ENCODE peak calls at places on chromosomes 6 and 20, in nine cellular contexts. One of them, this sample, is unnamed.

GRCh38 chr6:36120979-36121706 is 9.2 kb upstream of the MAPK13 start:
- DNase-seq in fibroblast of pulmonary artery: peak
- DNase-seq in fibroblast of mammary gland: peak
- DNase-seq in uterus: peak
- DNase-seq in CD8-positive, alpha-beta T cell: peak
- DNase-seq in progenitor cell of endocrine pancreas: no peak
- DNase-seq in mesothelial cell of epicardium: no peak
- DNase-seq in astrocyte of the spinal cord: no peak
- DNase-seq in AG09309: no peak
- DNase-seq in this sample: no peak

GRCh38 chr20:50198211-50198666 is 7.6 kb downstream of the CEBPB start:
- DNase-seq in fibroblast of pulmonary artery: no peak
- DNase-seq in fibroblast of mammary gland: no peak
- DNase-seq in uterus: peak
- DNase-seq in CD8-positive, alpha-beta T cell: no peak
- DNase-seq in progenitor cell of endocrine pancreas: no peak
- DNase-seq in mesothelial cell of epicardium: no peak
- DNase-seq in astrocyte of the spinal cord: no peak
- DNase-seq in AG09309: no peak
- DNase-seq in this sample: no peak

GRCh38 chr6:99905209-99906106 is 88.6 kb downstream of the MCHR2 start:
- DNase-seq in fibroblast of pulmonary artery: peak
- DNase-seq in fibroblast of mammary gland: peak
- DNase-seq in uterus: no peak
- DNase-seq in CD8-positive, alpha-beta T cell: no peak
- DNase-seq in progenitor cell of endocrine pancreas: no peak
- DNase-seq in mesothelial cell of epicardium: no peak
- DNase-seq in astrocyte of the spinal cord: peak
- DNase-seq in AG09309: peak
- DNase-seq in this sample: peak

GRCh38 chr20:52645822-52646221 is 326.3 kb upstream of the TSHZ2 start:
- DNase-seq in fibroblast of pulmonary artery: no peak
- DNase-seq in fibroblast of mammary gland: no peak
- DNase-seq in uterus: no peak
- DNase-seq in CD8-positive, alpha-beta T cell: no peak
- DNase-seq in progenitor cell of endocrine pancreas: no peak
- DNase-seq in mesothelial cell of epicardium: no peak
- DNase-seq in astrocyte of the spinal cord: no peak
- DNase-seq in AG09309: no peak
- DNase-seq in this sample: no peak

GRCh38 chr6:111270121-111270520 is 182.8 kb downstream of the SLC16A10 start:
- DNase-seq in fibroblast of pulmonary artery: no peak
- DNase-seq in fibroblast of mammary gland: no peak
- DNase-seq in uterus: no peak
- DNase-seq in CD8-positive, alpha-beta T cell: no peak
- DNase-seq in progenitor cell of endocrine pancreas: no peak
- DNase-seq in mesothelial cell of epicardium: no peak
- DNase-seq in astrocyte of the spinal cord: no peak
- DNase-seq in AG09309: no peak
- DNase-seq in this sample: no peak

GRCh38 chr20:1472556-1473243 is 6.1 kb upstream of the NSFL1C start:
- DNase-seq in fibroblast of pulmonary artery: no peak
- DNase-seq in fibroblast of mammary gland: no peak
- DNase-seq in uterus: no peak
- DNase-seq in CD8-positive, alpha-beta T cell: no peak
- DNase-seq in progenitor cell of endocrine pancreas: no peak
- DNase-seq in mesothelial cell of epicardium: no peak
- DNase-seq in astrocyte of the spinal cord: no peak
- DNase-seq in AG09309: no peak
- DNase-seq in this sample: no peak

GRCh38 chr20:15916623-15917022 is 656.6 kb downstream of the KIF16B start:
- DNase-seq in fibroblast of pulmonary artery: no peak
- DNase-seq in fibroblast of mammary gland: no peak
- DNase-seq in uterus: no peak
- DNase-seq in CD8-positive, alpha-beta T cell: no peak
- DNase-seq in progenitor cell of endocrine pancreas: no peak
- DNase-seq in mesothelial cell of epicardium: no peak
- DNase-seq in astrocyte of the spinal cord: no peak
- DNase-seq in AG09309: no peak
- DNase-seq in this sample: no peak

GRCh38 chr6:141326426-141326825 is 806.3 kb upstream of the GJE1 start:
- DNase-seq in fibroblast of pulmonary artery: peak
- DNase-seq in fibroblast of mammary gland: peak
- DNase-seq in uterus: no peak
- DNase-seq in CD8-positive, alpha-beta T cell: peak
- DNase-seq in progenitor cell of endocrine pancreas: no peak
- DNase-seq in mesothelial cell of epicardium: no peak
- DNase-seq in astrocyte of the spinal cord: peak
- DNase-seq in AG09309: peak
- DNase-seq in this sample: peak

GRCh38 chr20:11453430-11453829 is 464.3 kb upstream of the BTBD3 start:
- DNase-seq in fibroblast of pulmonary artery: peak
- DNase-seq in fibroblast of mammary gland: peak
- DNase-seq in uterus: no peak
- DNase-seq in CD8-positive, alpha-beta T cell: no peak
- DNase-seq in progenitor cell of endocrine pancreas: no peak
- DNase-seq in mesothelial cell of epicardium: no peak
- DNase-seq in astrocyte of the spinal cord: peak
- DNase-seq in AG09309: no peak
- DNase-seq in this sample: no peak

GRCh38 chr20:17721802-17722486 is 22.2 kb downstream of the BANF2 start:
- DNase-seq in fibroblast of pulmonary artery: peak
- DNase-seq in fibroblast of mammary gland: peak
- DNase-seq in uterus: no peak
- DNase-seq in CD8-positive, alpha-beta T cell: no peak
- DNase-seq in progenitor cell of endocrine pancreas: no peak
- DNase-seq in mesothelial cell of epicardium: no peak
- DNase-seq in astrocyte of the spinal cord: no peak
- DNase-seq in AG09309: no peak
- DNase-seq in this sample: no peak
- TF ChIP-seq CTCF in fibroblast of pulmonary artery: peak
- TF ChIP-seq CTCF in fibroblast of mammary gland: no peak
- TF ChIP-seq CTCF in uterus: no peak
- TF ChIP-seq CTCF in CD8-positive, alpha-beta T cell: no peak
- TF ChIP-seq CTCF in progenitor cell of endocrine pancreas: peak
- TF ChIP-seq CTCF in mesothelial cell of epicardium: peak
- TF ChIP-seq CTCF in astrocyte of the spinal cord: no peak
- TF ChIP-seq CTCF in AG09309: peak
- TF ChIP-seq CTCF in this sample: no peak

GRCh38 chr20:57400262-57400701 is 9.1 kb downstream of the RBM38 start:
- DNase-seq in fibroblast of pulmonary artery: no peak
- DNase-seq in fibroblast of mammary gland: no peak
- DNase-seq in uterus: no peak
- DNase-seq in CD8-positive, alpha-beta T cell: no peak
- DNase-seq in progenitor cell of endocrine pancreas: no peak
- DNase-seq in mesothelial cell of epicardium: no peak
- DNase-seq in astrocyte of the spinal cord: no peak
- DNase-seq in AG09309: no peak
- DNase-seq in this sample: no peak
- TF ChIP-seq CTCF in fibroblast of pulmonary artery: no peak
- TF ChIP-seq CTCF in fibroblast of mammary gland: no peak
- TF ChIP-seq CTCF in uterus: peak
- TF ChIP-seq CTCF in CD8-positive, alpha-beta T cell: no peak
- TF ChIP-seq CTCF in progenitor cell of endocrine pancreas: no peak
- TF ChIP-seq CTCF in mesothelial cell of epicardium: no peak
- TF ChIP-seq CTCF in astrocyte of the spinal cord: no peak
- TF ChIP-seq CTCF in AG09309: no peak
- TF ChIP-seq CTCF in this sample: peak

GRCh38 chr6:148816117-148816516 is 69.3 kb downstream of the UST start:
- DNase-seq in fibroblast of pulmonary artery: no peak
- DNase-seq in fibroblast of mammary gland: no peak
- DNase-seq in uterus: no peak
- DNase-seq in CD8-positive, alpha-beta T cell: no peak
- DNase-seq in progenitor cell of endocrine pancreas: no peak
- DNase-seq in mesothelial cell of epicardium: no peak
- DNase-seq in astrocyte of the spinal cord: no peak
- DNase-seq in AG09309: no peak
- DNase-seq in this sample: no peak

GRCh38 chr6:148811472-148811871 is 64.6 kb downstream of the UST start:
- DNase-seq in fibroblast of pulmonary artery: no peak
- DNase-seq in fibroblast of mammary gland: no peak
- DNase-seq in uterus: no peak
- DNase-seq in CD8-positive, alpha-beta T cell: no peak
- DNase-seq in progenitor cell of endocrine pancreas: no peak
- DNase-seq in mesothelial cell of epicardium: no peak
- DNase-seq in astrocyte of the spinal cord: no peak
- DNase-seq in AG09309: no peak
- DNase-seq in this sample: no peak

GRCh38 chr6:148817689-148818088 is 70.9 kb downstream of the UST start:
- DNase-seq in fibroblast of pulmonary artery: no peak
- DNase-seq in fibroblast of mammary gland: no peak
- DNase-seq in uterus: no peak
- DNase-seq in CD8-positive, alpha-beta T cell: no peak
- DNase-seq in progenitor cell of endocrine pancreas: no peak
- DNase-seq in mesothelial cell of epicardium: no peak
- DNase-seq in astrocyte of the spinal cord: no peak
- DNase-seq in AG09309: no peak
- DNase-seq in this sample: no peak

GRCh38 chr6:148814869-148815268 is 68.0 kb downstream of the UST start:
- DNase-seq in fibroblast of pulmonary artery: no peak
- DNase-seq in fibroblast of mammary gland: no peak
- DNase-seq in uterus: no peak
- DNase-seq in CD8-positive, alpha-beta T cell: no peak
- DNase-seq in progenitor cell of endocrine pancreas: no peak
- DNase-seq in mesothelial cell of epicardium: no peak
- DNase-seq in astrocyte of the spinal cord: no peak
- DNase-seq in AG09309: no peak
- DNase-seq in this sample: no peak

DNA sequence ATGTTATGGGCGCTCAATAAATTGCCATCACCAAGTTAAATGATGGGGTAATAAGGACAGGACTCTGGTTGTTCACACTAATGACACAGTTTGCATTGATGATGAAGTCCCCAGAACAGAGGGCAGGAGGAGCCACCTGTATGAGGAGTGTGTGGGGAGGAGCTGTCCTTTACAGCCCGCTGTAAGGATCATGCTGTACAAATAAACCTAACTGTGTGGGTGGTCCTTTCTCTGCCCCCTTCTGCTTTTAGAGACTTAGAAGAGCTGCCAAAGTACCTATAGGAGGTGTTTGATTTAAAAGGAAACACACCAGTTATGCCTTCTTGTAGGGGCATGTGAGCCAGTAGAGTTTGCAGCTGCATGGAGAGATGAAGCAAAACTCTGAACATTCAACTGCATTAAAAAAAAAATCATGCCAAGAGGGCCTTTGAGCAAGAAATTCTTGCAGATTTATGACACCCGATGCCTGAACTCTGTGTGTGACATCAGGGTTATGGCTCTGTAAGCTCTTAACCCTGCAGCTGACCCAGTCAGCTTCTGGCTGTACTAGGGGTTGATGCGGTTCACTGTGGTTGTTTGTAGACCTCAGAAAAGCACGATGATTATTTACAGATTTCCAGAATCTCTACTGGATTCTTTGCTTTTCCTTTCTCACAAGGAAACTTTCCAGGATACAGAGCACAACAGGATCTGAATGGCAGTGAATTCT is 67.4 kb downstream of the UST start:
- DNase-seq in fibroblast of pulmonary artery: no peak
- DNase-seq in fibroblast of mammary gland: peak
- DNase-seq in uterus: no peak
- DNase-seq in CD8-positive, alpha-beta T cell: no peak
- DNase-seq in progenitor cell of endocrine pancreas: no peak
- DNase-seq in mesothelial cell of epicardium: no peak
- DNase-seq in astrocyte of the spinal cord: no peak
- DNase-seq in AG09309: no peak
- DNase-seq in this sample: no peak
- TF ChIP-seq CTCF in fibroblast of pulmonary artery: no peak
- TF ChIP-seq CTCF in fibroblast of mammary gland: no peak
- TF ChIP-seq CTCF in uterus: no peak
- TF ChIP-seq CTCF in CD8-positive, alpha-beta T cell: no peak
- TF ChIP-seq CTCF in progenitor cell of endocrine pancreas: no peak
- TF ChIP-seq CTCF in mesothelial cell of epicardium: no peak
- TF ChIP-seq CTCF in astrocyte of the spinal cord: no peak
- TF ChIP-seq CTCF in AG09309: no peak
- TF ChIP-seq CTCF in this sample: no peak

GRCh38 chr6:44668976-44669934 is 281.7 kb downstream of the CDC5L start:
- DNase-seq in fibroblast of pulmonary artery: no peak
- DNase-seq in fibroblast of mammary gland: no peak
- DNase-seq in uterus: no peak
- DNase-seq in CD8-positive, alpha-beta T cell: no peak
- DNase-seq in progenitor cell of endocrine pancreas: no peak
- DNase-seq in mesothelial cell of epicardium: no peak
- DNase-seq in astrocyte of the spinal cord: no peak
- DNase-seq in AG09309: no peak
- DNase-seq in this sample: no peak

GRCh38 chr6:44670146-44670545 is 282.6 kb downstream of the CDC5L start:
- DNase-seq in fibroblast of pulmonary artery: no peak
- DNase-seq in fibroblast of mammary gland: no peak
- DNase-seq in uterus: no peak
- DNase-seq in CD8-positive, alpha-beta T cell: no peak
- DNase-seq in progenitor cell of endocrine pancreas: no peak
- DNase-seq in mesothelial cell of epicardium: no peak
- DNase-seq in astrocyte of the spinal cord: no peak
- DNase-seq in AG09309: no peak
- DNase-seq in this sample: no peak

GRCh38 chr6:44667668-44668390 is 280.3 kb downstream of the CDC5L start:
- DNase-seq in fibroblast of pulmonary artery: peak
- DNase-seq in fibroblast of mammary gland: no peak
- DNase-seq in uterus: no peak
- DNase-seq in CD8-positive, alpha-beta T cell: peak
- DNase-seq in progenitor cell of endocrine pancreas: peak
- DNase-seq in mesothelial cell of epicardium: no peak
- DNase-seq in astrocyte of the spinal cord: no peak
- DNase-seq in AG09309: no peak
- DNase-seq in this sample: no peak

GRCh38 chr6:44667226-44667625 is 279.7 kb downstream of the CDC5L start:
- DNase-seq in fibroblast of pulmonary artery: peak
- DNase-seq in fibroblast of mammary gland: peak
- DNase-seq in uterus: no peak
- DNase-seq in CD8-positive, alpha-beta T cell: no peak
- DNase-seq in progenitor cell of endocrine pancreas: no peak
- DNase-seq in mesothelial cell of epicardium: no peak
- DNase-seq in astrocyte of the spinal cord: peak
- DNase-seq in AG09309: peak
- DNase-seq in this sample: no peak

GRCh38 chr6:44668391-44668930 is 281.0 kb downstream of the CDC5L start:
- DNase-seq in fibroblast of pulmonary artery: no peak
- DNase-seq in fibroblast of mammary gland: no peak
- DNase-seq in uterus: no peak
- DNase-seq in CD8-positive, alpha-beta T cell: no peak
- DNase-seq in progenitor cell of endocrine pancreas: no peak
- DNase-seq in mesothelial cell of epicardium: no peak
- DNase-seq in astrocyte of the spinal cord: no peak
- DNase-seq in AG09309: no peak
- DNase-seq in this sample: no peak
- TF ChIP-seq CTCF in fibroblast of pulmonary artery: no peak
- TF ChIP-seq CTCF in fibroblast of mammary gland: no peak
- TF ChIP-seq CTCF in uterus: no peak
- TF ChIP-seq CTCF in CD8-positive, alpha-beta T cell: no peak
- TF ChIP-seq CTCF in progenitor cell of endocrine pancreas: no peak
- TF ChIP-seq CTCF in mesothelial cell of epicardium: peak
- TF ChIP-seq CTCF in astrocyte of the spinal cord: no peak
- TF ChIP-seq CTCF in AG09309: no peak
- TF ChIP-seq CTCF in this sample: no peak